ENCODE peak calls at places on chromosomes 16 and 17, in eight cellular contexts. One of them, this sample, is unnamed.

GRCh38 chr17:30513346-30513745 is 36.1 kb downstream of the GOSR1 start:
- DNase-seq in HepG2: no peak
- DNase-seq in suprapubic skin: no peak
- DNase-seq in transverse colon: no peak
- DNase-seq in stomach: no peak
- DNase-seq in GM12878: no peak
- DNase-seq in tibial nerve: no peak
- DNase-seq in esophagus muscularis mucosa: no peak
- DNase-seq in this sample: no peak

GRCh38 chr17:73485130-73485529 is 159.1 kb downstream of the SDK2 start:
- DNase-seq in HepG2: no peak
- DNase-seq in suprapubic skin: no peak
- DNase-seq in transverse colon: no peak
- DNase-seq in stomach: no peak
- DNase-seq in GM12878: no peak
- DNase-seq in tibial nerve: no peak
- DNase-seq in esophagus muscularis mucosa: no peak
- DNase-seq in this sample: no peak

GRCh38 chr17:4839965-4840892 is 7.1 kb downstream of the MINK1 start:
- DNase-seq in HepG2: no peak
- DNase-seq in suprapubic skin: no peak
- DNase-seq in transverse colon: no peak
- DNase-seq in stomach: no peak
- DNase-seq in GM12878: no peak
- DNase-seq in tibial nerve: no peak
- DNase-seq in esophagus muscularis mucosa: no peak
- DNase-seq in this sample: no peak

GRCh38 chr17:38704645-38705522 is at the start of gene MLLT6:
- DNase-seq in HepG2: peak; percentile 64
- DNase-seq in suprapubic skin: peak; percentile 89
- DNase-seq in transverse colon: peak; percentile 83
- DNase-seq in stomach: peak; percentile 82
- DNase-seq in GM12878: no peak
- DNase-seq in tibial nerve: peak; percentile 72
- DNase-seq in esophagus muscularis mucosa: no peak
- DNase-seq in this sample: peak; percentile 85

GRCh38 chr17:74918906-74919305 is 4.1 kb downstream of the USH1G start:
- DNase-seq in HepG2: no peak
- DNase-seq in suprapubic skin: no peak
- DNase-seq in transverse colon: no peak
- DNase-seq in stomach: no peak
- DNase-seq in GM12878: no peak
- DNase-seq in tibial nerve: no peak
- DNase-seq in esophagus muscularis mucosa: no peak
- DNase-seq in this sample: no peak

GRCh38 chr17:15451681-15452080 is 15.7 kb downstream of the CDRT4 start:
- DNase-seq in HepG2: no peak
- DNase-seq in suprapubic skin: no peak
- DNase-seq in transverse colon: no peak
- DNase-seq in stomach: no peak
- DNase-seq in GM12878: no peak
- DNase-seq in tibial nerve: no peak
- DNase-seq in esophagus muscularis mucosa: no peak
- DNase-seq in this sample: no peak

GRCh38 chr16:27628216-27628945 is 78.4 kb downstream of the KATNIP start:
- DNase-seq in HepG2: no peak
- DNase-seq in suprapubic skin: no peak
- DNase-seq in transverse colon: peak; percentile 32
- DNase-seq in stomach: no peak
- DNase-seq in GM12878: no peak
- DNase-seq in tibial nerve: no peak
- DNase-seq in esophagus muscularis mucosa: no peak
- DNase-seq in this sample: peak; percentile 45

GRCh38 chr17:17022011-17022800 is 20.1 kb upstream of the MPRIP start:
- DNase-seq in HepG2: no peak
- DNase-seq in suprapubic skin: no peak
- DNase-seq in transverse colon: no peak
- DNase-seq in stomach: no peak
- DNase-seq in GM12878: no peak
- DNase-seq in tibial nerve: no peak
- DNase-seq in esophagus muscularis mucosa: no peak
- DNase-seq in this sample: no peak

GRCh38 chr16:4339909-4340308 is 11.2 kb downstream of the PAM16 start:
- DNase-seq in HepG2: no peak
- DNase-seq in suprapubic skin: no peak
- DNase-seq in transverse colon: no peak
- DNase-seq in stomach: peak; percentile 46
- DNase-seq in GM12878: no peak
- DNase-seq in tibial nerve: no peak
- DNase-seq in esophagus muscularis mucosa: no peak
- DNase-seq in this sample: peak; percentile 81

GRCh38 chr16:48365601-48366164 is 19.5 kb downstream of the SIAH1 start:
- DNase-seq in HepG2: peak; percentile 83
- DNase-seq in suprapubic skin: peak; percentile 91
- DNase-seq in transverse colon: peak; percentile 94
- DNase-seq in stomach: peak; percentile 94
- DNase-seq in GM12878: no peak
- DNase-seq in tibial nerve: peak; percentile 74
- DNase-seq in esophagus muscularis mucosa: peak; percentile 96
- DNase-seq in this sample: peak; percentile 85

GRCh38 chr17:75277664-75278071 is 6.6 kb upstream of the MIF4GD start:
- DNase-seq in HepG2: no peak
- DNase-seq in suprapubic skin: no peak
- DNase-seq in transverse colon: no peak
- DNase-seq in stomach: no peak
- DNase-seq in GM12878: no peak
- DNase-seq in tibial nerve: no peak
- DNase-seq in esophagus muscularis mucosa: no peak
- DNase-seq in this sample: no peak

GRCh38 chr16:50598936-50599361 is 50.8 kb downstream of the NKD1 start:
- DNase-seq in HepG2: no peak
- DNase-seq in suprapubic skin: no peak
- DNase-seq in transverse colon: no peak
- DNase-seq in stomach: no peak
- DNase-seq in GM12878: no peak
- DNase-seq in tibial nerve: no peak
- DNase-seq in esophagus muscularis mucosa: no peak
- DNase-seq in this sample: no peak

GRCh38 chr17:4182043-4182442 is 39.0 kb downstream of the CYB5D2 start:
- DNase-seq in HepG2: no peak
- DNase-seq in suprapubic skin: no peak
- DNase-seq in transverse colon: no peak
- DNase-seq in stomach: no peak
- DNase-seq in GM12878: no peak
- DNase-seq in tibial nerve: no peak
- DNase-seq in esophagus muscularis mucosa: no peak
- DNase-seq in this sample: no peak

GRCh38 chr16:67659675-67660563 is at the start of gene ACD:
- DNase-seq in HepG2: peak; percentile 89
- DNase-seq in suprapubic skin: peak; percentile 93
- DNase-seq in transverse colon: peak; percentile 93
- DNase-seq in stomach: peak; percentile 92
- DNase-seq in GM12878: peak; percentile 65
- DNase-seq in tibial nerve: peak; percentile 86
- DNase-seq in esophagus muscularis mucosa: peak; percentile 97
- DNase-seq in this sample: peak; percentile 96

GRCh38 chr17:49880291-49881053 is 32.6 kb upstream of the TAC4 start:
- DNase-seq in HepG2: peak; percentile 57
- DNase-seq in suprapubic skin: peak; percentile 88
- DNase-seq in transverse colon: peak; percentile 71
- DNase-seq in stomach: peak; percentile 79
- DNase-seq in GM12878: no peak
- DNase-seq in tibial nerve: peak; percentile 53
- DNase-seq in esophagus muscularis mucosa: no peak
- DNase-seq in this sample: peak; percentile 74

GRCh38 chr17:35312346-35312745 is 61.1 kb downstream of the SLFN11 start:
- DNase-seq in HepG2: no peak
- DNase-seq in suprapubic skin: no peak
- DNase-seq in transverse colon: no peak
- DNase-seq in stomach: no peak
- DNase-seq in GM12878: no peak
- DNase-seq in tibial nerve: no peak
- DNase-seq in esophagus muscularis mucosa: no peak
- DNase-seq in this sample: no peak

GRCh38 chr16:83574388-83574787 is 233.4 kb upstream of the HSBP1 start:
- DNase-seq in HepG2: no peak
- DNase-seq in suprapubic skin: no peak
- DNase-seq in transverse colon: no peak
- DNase-seq in stomach: no peak
- DNase-seq in GM12878: no peak
- DNase-seq in tibial nerve: no peak
- DNase-seq in esophagus muscularis mucosa: no peak
- DNase-seq in this sample: no peak

GRCh38 chr16:29927523-29927905 is 1.5 kb upstream of the KCTD13 start:
- DNase-seq in HepG2: no peak
- DNase-seq in suprapubic skin: no peak
- DNase-seq in transverse colon: no peak
- DNase-seq in stomach: no peak
- DNase-seq in GM12878: no peak
- DNase-seq in tibial nerve: no peak
- DNase-seq in esophagus muscularis mucosa: no peak
- DNase-seq in this sample: no peak

GRCh38 chr16:68802190-68802589 is 41.1 kb upstream of the TANGO6 start:
- DNase-seq in HepG2: no peak
- DNase-seq in suprapubic skin: no peak
- DNase-seq in transverse colon: no peak
- DNase-seq in stomach: no peak
- DNase-seq in GM12878: no peak
- DNase-seq in tibial nerve: no peak
- DNase-seq in esophagus muscularis mucosa: no peak
- DNase-seq in this sample: no peak

DNA sequence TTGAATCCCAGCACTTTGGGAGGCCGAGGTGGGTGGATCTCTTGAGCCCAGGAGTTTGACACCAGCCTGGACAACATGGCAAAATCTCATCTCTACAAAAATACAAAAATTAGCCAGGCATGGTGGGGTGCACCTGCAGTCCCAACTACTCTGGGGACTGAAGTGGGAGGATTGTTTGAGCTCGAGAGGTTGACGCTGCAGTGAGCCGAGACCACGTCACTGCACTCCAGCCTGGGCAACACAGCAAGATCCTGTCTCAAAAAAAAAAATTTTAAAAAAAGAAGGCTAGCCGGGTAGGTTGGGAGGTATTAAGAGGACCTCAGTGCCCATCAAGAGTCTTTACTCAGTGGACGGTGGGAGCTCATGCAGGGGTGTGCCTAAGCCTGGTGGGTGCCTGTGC is 3.8 kb upstream of the NPTX1 start:
- DNase-seq in HepG2: no peak
- DNase-seq in suprapubic skin: no peak
- DNase-seq in transverse colon: no peak
- DNase-seq in stomach: no peak
- DNase-seq in GM12878: no peak
- DNase-seq in tibial nerve: no peak
- DNase-seq in esophagus muscularis mucosa: no peak
- DNase-seq in this sample: no peak
- TF ChIP-seq EP300 in HepG2: no peak
- TF ChIP-seq EP300 in suprapubic skin: no peak
- TF ChIP-seq EP300 in transverse colon: no peak
- TF ChIP-seq EP300 in stomach: no peak
- TF ChIP-seq EP300 in GM12878: no peak
- TF ChIP-seq EP300 in tibial nerve: no peak
- TF ChIP-seq EP300 in esophagus muscularis mucosa: no peak
- TF ChIP-seq EP300 in this sample: no peak

GRCh38 chr16:791131-791530 is 2.7 kb downstream of the CHTF18 start:
- DNase-seq in HepG2: no peak
- DNase-seq in suprapubic skin: no peak
- DNase-seq in transverse colon: no peak
- DNase-seq in stomach: no peak
- DNase-seq in GM12878: no peak
- DNase-seq in tibial nerve: no peak
- DNase-seq in esophagus muscularis mucosa: no peak
- DNase-seq in this sample: no peak
- H3K36me3 ChIP-seq in HepG2: peaks cover 8% of the 10 kb centered on the region
- H3K36me3 ChIP-seq in suprapubic skin: peaks cover 34% of the 10 kb centered on the region
- H3K36me3 ChIP-seq in transverse colon: no peaks in the 10 kb centered on the region
- H3K36me3 ChIP-seq in stomach: peaks cover 31% of the 10 kb centered on the region
- H3K36me3 ChIP-seq in GM12878: peaks cover 18% of the 10 kb centered on the region
- H3K36me3 ChIP-seq in tibial nerve: peaks cover 58% of the 10 kb centered on the region
- H3K36me3 ChIP-seq in esophagus muscularis mucosa: peaks cover 37% of the 10 kb centered on the region
- H3K36me3 ChIP-seq in this sample: no peaks in the 10 kb centered on the region

GRCh38 chr16:15652293-15653001 is 2.4 kb downstream of the NDE1 start:
- DNase-seq in HepG2: no peak
- DNase-seq in suprapubic skin: no peak
- DNase-seq in transverse colon: no peak
- DNase-seq in stomach: no peak
- DNase-seq in GM12878: no peak
- DNase-seq in tibial nerve: no peak
- DNase-seq in esophagus muscularis mucosa: no peak
- DNase-seq in this sample: no peak

GRCh38 chr16:15650019-15650697 is at the start of gene NDE1:
- DNase-seq in HepG2: peak; percentile 93
- DNase-seq in suprapubic skin: peak; percentile 97
- DNase-seq in transverse colon: peak; percentile 94
- DNase-seq in stomach: peak; percentile 94
- DNase-seq in GM12878: no peak
- DNase-seq in tibial nerve: peak; percentile 82
- DNase-seq in esophagus muscularis mucosa: peak; percentile 96
- DNase-seq in this sample: peak; percentile 94

GRCh38 chr16:15649727-15650018 is 372 bp upstream of the NDE1 start:
- DNase-seq in HepG2: no peak
- DNase-seq in suprapubic skin: no peak
- DNase-seq in transverse colon: no peak
- DNase-seq in stomach: no peak
- DNase-seq in GM12878: no peak
- DNase-seq in tibial nerve: no peak
- DNase-seq in esophagus muscularis mucosa: no peak
- DNase-seq in this sample: no peak

GRCh38 chr16:15648135-15648730 is 1.8 kb upstream of the NDE1 start:
- DNase-seq in HepG2: no peak
- DNase-seq in suprapubic skin: no peak
- DNase-seq in transverse colon: no peak
- DNase-seq in stomach: no peak
- DNase-seq in GM12878: no peak
- DNase-seq in tibial nerve: no peak
- DNase-seq in esophagus muscularis mucosa: no peak
- DNase-seq in this sample: no peak

DNA sequence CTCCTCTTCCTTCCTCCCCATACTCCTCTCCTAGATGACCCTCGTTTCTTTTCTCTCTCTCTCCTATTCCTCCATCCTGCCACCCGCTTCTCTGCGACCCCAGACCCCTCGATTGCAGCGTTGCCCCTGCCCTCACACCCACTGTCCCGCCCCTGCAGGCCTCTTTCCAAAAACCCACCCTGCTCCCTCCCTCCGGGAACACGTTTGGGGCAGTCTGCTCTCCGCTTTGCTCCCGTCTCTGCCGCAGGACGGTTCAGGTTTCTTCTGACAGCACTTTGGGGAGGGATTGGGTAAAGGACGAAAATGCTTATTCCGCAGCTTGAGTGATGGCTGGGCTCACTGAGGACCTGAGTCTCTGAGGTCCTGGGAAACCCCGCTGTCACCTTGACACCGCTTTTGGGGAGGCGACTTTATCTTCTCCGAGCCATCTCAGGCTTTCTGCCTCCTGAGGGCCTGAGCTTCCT is 685 bp downstream of the NDE1 start:
- DNase-seq in HepG2: no peak
- DNase-seq in suprapubic skin: no peak
- DNase-seq in transverse colon: no peak
- DNase-seq in stomach: no peak
- DNase-seq in GM12878: no peak
- DNase-seq in tibial nerve: peak; percentile 19
- DNase-seq in esophagus muscularis mucosa: no peak
- DNase-seq in this sample: peak; percentile 67
- TF ChIP-seq POLR2A in HepG2: no peak
- TF ChIP-seq POLR2A in suprapubic skin: no peak
- TF ChIP-seq POLR2A in transverse colon: no peak
- TF ChIP-seq POLR2A in stomach: no peak
- TF ChIP-seq POLR2A in GM12878: no peak
- TF ChIP-seq POLR2A in tibial nerve: no peak
- TF ChIP-seq POLR2A in esophagus muscularis mucosa: no peak
- TF ChIP-seq POLR2A in this sample: no peak

GRCh38 chr17:32494621-32495346 is 8.0 kb downstream of the CDK5R1 start:
- DNase-seq in HepG2: no peak
- DNase-seq in suprapubic skin: peak; percentile 76
- DNase-seq in transverse colon: no peak
- DNase-seq in stomach: no peak
- DNase-seq in GM12878: no peak
- DNase-seq in tibial nerve: no peak
- DNase-seq in esophagus muscularis mucosa: no peak
- DNase-seq in this sample: no peak
- TF ChIP-seq EP300 in HepG2: no peak
- TF ChIP-seq EP300 in suprapubic skin: no peak
- TF ChIP-seq EP300 in transverse colon: no peak
- TF ChIP-seq EP300 in stomach: no peak
- TF ChIP-seq EP300 in GM12878: no peak
- TF ChIP-seq EP300 in tibial nerve: no peak
- TF ChIP-seq EP300 in esophagus muscularis mucosa: no peak
- TF ChIP-seq EP300 in this sample: no peak

This sample was measured in ovary.